ENCODE peak calls at places on chromosomes 3 and 15, in five cellular contexts. K, T, R, I and Q are unnamed samples.

GRCh38 chr3:152405915-152406802 is 137.4 kb downstream of the MBNL1 start:
- DNase-seq in T (no peak), R (peak; percentile 66), K (no peak), I (no peak), Q (no peak)

GRCh38 chr3:105906345-105906744 is 37.5 kb upstream of the CBLB start:
- DNase-seq in R (no peak), I (no peak), K (no peak), T (no peak), Q (no peak)

GRCh38 chr3:10725846-10726245 is 90.2 kb upstream of the SLC6A11 start:
- DNase-seq in I (no peak), T (no peak), K (no peak), R (no peak), Q (no peak)

GRCh38 chr3:187518616-187519015 is 150.4 kb downstream of the RTP4 start:
- DNase-seq in I (no peak), T (no peak), R (no peak), K (no peak), Q (no peak)

GRCh38 chr3:152058906-152059305 is 185.5 kb downstream of the SUCNR1 start:
- DNase-seq in T (no peak), R (no peak), I (no peak), K (no peak), Q (no peak)

GRCh38 chr15:78944202-78944625 is 632 bp downstream of the CTSH start:
- DNase-seq in R (no peak), I (no peak), T (no peak), K (no peak), Q (no peak)

GRCh38 chr3:127671523-127672428 is 976 bp upstream of the ABTB1 start:
- DNase-seq in T (peak; percentile 40), K (no peak), R (no peak), I (peak; percentile 5), Q (no peak)

GRCh38 chr15:90161946-90162345 is 39.2 kb upstream of the SEMA4B start:
- DNase-seq in K (no peak), R (no peak), T (no peak), I (no peak), Q (no peak)

GRCh38 chr3:123636431-123636841 is 51.6 kb upstream of the HACD2 start:
- DNase-seq in R (peak; percentile 76), K (no peak), I (peak; percentile 59), T (no peak), Q (peak; percentile 88)

GRCh38 chr15:31439328-31439727 is 112.7 kb downstream of the KLF13 start:
- DNase-seq in I (peak; percentile 62), T (peak; percentile 58), R (peak; percentile 38), K (no peak), Q (no peak)

GRCh38 chr3:24494616-24495333 is at the start of gene THRB:
- DNase-seq in I (peak; percentile 73), K (peak; percentile 78), T (peak; percentile 17), R (peak; percentile 80), Q (no peak)

GRCh38 chr3:14398801-14399114 is 3.6 kb upstream of the SLC6A6 start:
- DNase-seq in R (no peak), K (no peak), T (no peak), I (no peak), Q (no peak)

GRCh38 chr3:69161587-69162196 is 39.3 kb upstream of the LMOD3 start:
- DNase-seq in K (no peak), R (peak; percentile 21), T (peak; percentile 43), I (peak; percentile 20), Q (peak; percentile 62)

GRCh38 chr15:91384189-91384720 is 284.2 kb downstream of the SV2B start:
- DNase-seq in I (no peak), T (no peak), R (no peak), K (no peak), Q (no peak)

GRCh38 chr3:104988491-104988890 is 378.2 kb upstream of the ALCAM start:
- DNase-seq in I (no peak), K (no peak), R (no peak), T (no peak), Q (no peak)

GRCh38 chr3:11212301-11212613 is 58.0 kb downstream of the HRH1 start:
- DNase-seq in R (no peak), I (no peak), T (no peak), K (no peak), Q (no peak)

GRCh38 chr15:55031732-55032131 is 165.0 kb downstream of the RSL24D1 start:
- DNase-seq in I (no peak), K (no peak), R (no peak), T (no peak), Q (no peak)

GRCh38 chr3:16482770-16483531 is 30.5 kb downstream of the RFTN1 start:
- DNase-seq in I (no peak), R (peak; percentile 98), K (peak; percentile 82), T (no peak), Q (no peak)

GRCh38 chr3:185979721-185980121 is 41.9 kb upstream of the TRA2B start:
- DNase-seq in K (no peak), R (no peak), T (no peak), I (peak; percentile 42), Q (peak; percentile 58)

GRCh38 chr15:69472575-69472974 is 20.0 kb downstream of the RPLP1 start:
- DNase-seq in I (no peak), T (no peak), R (no peak), K (no peak), Q (no peak)

GRCh38 chr15:48866141-48866563 is 11.8 kb upstream of the EID1 start:
- DNase-seq in T (no peak), I (no peak), K (no peak), R (peak; percentile 90), Q (no peak)

GRCh38 chr3:8622873-8623725 is 21.5 kb downstream of the SSUH2 start:
- DNase-seq in T (peak; percentile 59), R (peak; percentile 42), K (peak; percentile 66), I (peak; percentile 77), Q (peak; percentile 90)

GRCh38 chr3:187736418-187736871 is 8.8 kb downstream of the BCL6 start:
- DNase-seq in K (peak; percentile 45), I (no peak), R (no peak), T (peak; percentile 28), Q (no peak)

GRCh38 chr15:85865070-85865684 is 70.5 kb upstream of the KLHL25 start:
- DNase-seq in I (peak; percentile 62), T (no peak), R (peak; percentile 38), K (no peak), Q (peak; percentile 35)

GRCh38 chr15:43465105-43465504 is 27.9 kb downstream of the TP53BP1 start:
- DNase-seq in I (no peak), K (no peak), T (no peak), R (no peak), Q (no peak)

GRCh38 chr15:45606841-45607240 is 19.7 kb downstream of the BLOC1S6 start:
- DNase-seq in T (no peak), K (no peak), R (no peak), I (no peak), Q (no peak)

GRCh38 chr3:190512666-190513065 is 1.2 kb upstream of the IL1RAP start:
- DNase-seq in R (no peak), T (no peak), K (no peak), I (no peak), Q (no peak)

GRCh38 chr3:12239301-12239700 is 49.6 kb upstream of the PPARG start:
- DNase-seq in K (no peak), T (no peak), R (no peak), I (no peak), Q (no peak)

GRCh38 chr3:144039661-144040060 is 68.0 kb downstream of the DIPK2A start:
- DNase-seq in I (no peak), K (no peak), R (no peak), T (no peak), Q (no peak)

GRCh38 chr3:126544596-126545281 is 14.0 kb downstream of the C3orf22 start:
- DNase-seq in K (peak; percentile 28), R (peak; percentile 86), I (peak; percentile 1), T (no peak), Q (no peak)

GRCh38 chr15:81475926-81476325 is 101.9 kb upstream of the TMC3 start:
- DNase-seq in R (no peak), K (no peak), T (no peak), I (no peak), Q (no peak)

GRCh38 chr15:64105113-64105704 is 9.4 kb downstream of the SNX1 start:
- DNase-seq in T (no peak), R (no peak), I (no peak), K (no peak), Q (no peak)

GRCh38 chr3:89572261-89572660 is 464.8 kb downstream of the EPHA3 start:
- DNase-seq in I (no peak), T (no peak), K (no peak), R (no peak), Q (no peak)

GRCh38 chr15:53710906-53711305 is 48.6 kb downstream of the WDR72 start:
- DNase-seq in I (no peak), T (no peak), R (peak; percentile 94), K (no peak), Q (no peak)